ENCODE peak calls at places on chromosomes 11 and 22, in four cellular contexts. Y, J, R and B are unnamed samples.

GRCh38 chr11:124402326-124402922 is 3.6 kb upstream of the OR8B3 start:
- DNase-seq in R (no peak), J (peak), Y (peak), B (peak)

GRCh38 chr22:46162771-46163170 is 12.4 kb downstream of the PPARA start:
- DNase-seq in Y (no peak), R (no peak), J (no peak), B (no peak)

GRCh38 chr11:128448487-128448886 is 138.9 kb downstream of the ETS1 start:
- DNase-seq in J (peak), R (no peak), Y (no peak), B (no peak)

GRCh38 chr22:27329471-27329870 is 472.1 kb downstream of the MN1 start:
- DNase-seq in Y (no peak), R (no peak), J (no peak), B (no peak)

GRCh38 chr11:112195906-112196305 is 20.6 kb downstream of the BCO2 start:
- DNase-seq in R (no peak), Y (no peak), J (no peak), B (no peak)

GRCh38 chr11:46513934-46514342 is 79.9 kb downstream of the AMBRA1 start:
- DNase-seq in Y (no peak), J (no peak), R (no peak), B (no peak)

GRCh38 chr11:17845431-17845881 is 110.9 kb downstream of the KCNC1 start:
- DNase-seq in J (no peak), Y (no peak), R (no peak), B (no peak)

GRCh38 chr11:74546752-74547151 is 45.6 kb upstream of the POLD3 start:
- DNase-seq in J (peak), Y (no peak), R (no peak), B (no peak)

GRCh38 chr11:44014968-44015623 is 32.7 kb upstream of the ACCSL start:
- DNase-seq in Y (no peak), J (no peak), R (no peak), B (no peak)

GRCh38 chr11:70111269-70112016 is 33.3 kb downstream of the ANO1 start:
- DNase-seq in R (no peak), Y (peak), J (peak), B (peak)

GRCh38 chr11:117985953-117986887 is at the start of gene IL10RA:
- DNase-seq in R (no peak), J (peak), Y (peak), B (peak)

GRCh38 chr11:94740975-94741707 is 27.0 kb upstream of the AMOTL1 start:
- DNase-seq in J (peak), Y (peak), R (no peak), B (peak)

GRCh38 chr11:15199693-15200092 is 85.0 kb downstream of the INSC start:
- DNase-seq in J (no peak), Y (no peak), R (no peak), B (no peak)

GRCh38 chr11:97234016-97234415 is 844.2 kb downstream of the JRKL start:
- DNase-seq in J (no peak), R (no peak), Y (no peak), B (no peak)

GRCh38 chr22:37526376-37526775 is 7.2 kb upstream of the CARD10 start:
- DNase-seq in R (no peak), J (no peak), Y (no peak), B (no peak)

GRCh38 chr11:16897460-16898061 is 116.7 kb downstream of the PLEKHA7 start:
- DNase-seq in Y (no peak), R (no peak), J (no peak), B (no peak)

GRCh38 chr11:18468962-18469361 is 13.3 kb downstream of the LDHAL6A start:
- DNase-seq in J (no peak), R (no peak), Y (no peak), B (no peak)

GRCh38 chr22:37443086-37443485 is 15.8 kb upstream of the ELFN2 start:
- DNase-seq in J (no peak), Y (no peak), R (no peak), B (no peak)

GRCh38 chr11:67022341-67022933 is 497 bp upstream of the SYT12 start:
- DNase-seq in J (no peak), Y (no peak), R (no peak), B (no peak)

GRCh38 chr22:40818747-40819662 is at the start of gene SLC25A17:
- DNase-seq in R (peak), Y (peak), J (peak), B (peak)

DNA sequence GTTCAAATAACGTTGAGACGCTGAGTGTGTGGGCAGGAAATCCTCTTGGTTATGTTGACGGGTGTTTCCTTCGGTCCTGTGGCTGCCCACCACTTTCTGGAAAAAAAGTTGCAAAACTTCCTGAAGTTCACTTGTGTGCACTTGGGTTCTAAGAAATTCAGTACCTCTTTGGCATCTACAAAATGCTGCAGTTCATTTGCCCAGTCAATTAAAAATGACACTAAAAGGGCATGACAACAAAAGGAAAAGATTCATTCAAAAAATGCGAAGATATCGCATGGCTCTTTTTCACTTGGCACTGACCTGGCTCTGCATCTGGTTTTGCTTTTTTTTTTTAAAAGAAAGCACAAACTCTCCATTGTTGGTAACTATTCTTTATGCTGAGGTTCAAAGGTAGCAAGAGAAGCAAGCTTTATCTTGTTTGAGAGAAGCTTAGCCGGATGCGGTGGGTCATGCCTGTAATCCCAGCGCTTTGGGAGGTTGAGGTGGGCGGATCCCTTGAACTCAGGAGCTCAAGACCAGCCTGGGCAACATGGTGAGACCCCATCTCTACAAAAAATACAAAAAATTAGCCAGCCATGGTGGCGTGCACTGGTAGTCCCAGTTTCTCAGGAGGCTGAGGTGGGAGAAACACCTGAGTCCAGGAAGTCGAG is 10.6 kb upstream of the XBP1 start:
- DNase-seq in R (no peak), J (peak), Y (no peak), B (no peak)
- TF ChIP-seq BHLHE40 in R (no peak), J (no peak), Y (no peak), B (no peak)

DNA sequence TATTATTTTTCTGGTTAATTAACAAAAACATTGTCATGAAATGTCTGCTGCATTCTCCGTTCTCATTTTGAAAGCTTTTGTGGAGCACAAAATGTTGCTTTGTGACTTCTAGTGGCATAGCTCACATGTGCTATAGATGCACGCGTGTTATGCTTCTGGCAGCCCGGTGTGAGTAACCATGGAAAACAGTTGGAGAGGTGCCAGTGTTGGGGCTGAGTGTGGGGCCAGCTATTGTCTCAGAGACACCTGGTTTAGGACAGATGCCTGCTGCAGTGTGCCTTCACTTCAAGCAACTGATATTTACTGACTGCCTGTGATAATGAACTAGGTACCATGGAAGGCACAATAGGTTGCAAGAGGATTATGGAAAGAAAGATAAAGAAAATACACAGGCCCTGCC is 760.6 kb downstream of the NTM start:
- DNase-seq in J (no peak), R (no peak), Y (no peak), B (no peak)
- TF ChIP-seq TARDBP in J (no peak), R (no peak), Y (no peak), B (no peak)

DNA sequence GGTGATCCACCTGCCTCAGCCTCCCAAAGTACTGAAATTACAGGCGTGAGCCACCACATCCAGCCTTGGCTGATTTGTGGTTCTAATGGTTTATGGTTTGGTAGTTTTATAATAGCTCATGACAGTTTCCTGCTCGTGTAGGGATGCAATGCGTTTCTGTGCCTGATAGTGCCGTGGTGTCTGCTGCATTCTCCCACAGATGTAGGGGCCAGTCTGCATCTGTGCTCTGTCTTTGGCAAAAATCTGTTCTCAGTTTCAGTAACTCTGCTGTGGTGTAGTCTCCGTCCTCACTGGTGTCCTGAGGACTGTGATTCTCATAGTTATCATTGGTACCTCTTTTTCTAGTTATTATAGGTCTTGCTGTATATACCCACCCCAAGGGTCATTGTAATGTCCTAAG is 16.3 kb downstream of the ST14 start:
- DNase-seq in R (no peak), J (no peak), Y (no peak), B (no peak)
- TF ChIP-seq FOXK2 in R (no peak), J (no peak), Y (no peak), B (no peak)

DNA sequence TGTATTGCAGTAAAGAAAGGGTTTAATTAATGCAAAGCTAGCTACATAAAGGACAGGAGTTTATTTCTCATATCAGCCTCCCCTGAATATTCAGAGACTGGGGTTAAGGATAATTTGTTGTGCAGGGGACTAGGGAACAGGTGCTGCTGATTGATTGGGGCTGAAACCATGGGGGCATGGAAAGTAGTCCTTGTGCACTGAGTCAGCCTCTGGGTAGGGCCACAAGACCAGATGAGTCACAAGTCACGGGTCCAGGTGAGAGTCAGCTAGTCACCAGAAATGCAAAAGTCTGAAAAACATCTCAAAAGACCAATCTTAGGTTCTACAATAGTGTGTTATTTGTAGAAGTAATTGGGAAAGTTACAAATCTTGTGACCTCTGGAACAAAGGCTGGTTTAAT is 32.9 kb upstream of the SYT13 start:
- DNase-seq in Y (no peak), J (no peak), R (no peak), B (no peak)
- TF ChIP-seq BHLHE40 in Y (no peak), J (no peak), R (no peak), B (no peak)

GRCh38 chr11:104199041-104199440 is 35.1 kb upstream of the PDGFD start:
- DNase-seq in Y (no peak), J (no peak), R (no peak), B (no peak)
- TF ChIP-seq TARDBP in Y (no peak), J (no peak), R (no peak), B (no peak)

GRCh38 chr11:68938816-68939582 is 35.3 kb downstream of the IGHMBP2 start:
- DNase-seq in Y (no peak), J (no peak), R (no peak), B (no peak)
- TF ChIP-seq FOXK2 in Y (no peak), J (no peak), R (no peak), B (no peak)

GRCh38 chr11:3213659-3214419 is 4.8 kb downstream of the MRGPRG start:
- DNase-seq in J (no peak), R (no peak), Y (no peak), B (no peak)
- TF ChIP-seq BHLHE40 in J (no peak), R (no peak), Y (no peak), B (no peak)

GRCh38 chr22:23401111-23401909 is 178.8 kb downstream of the IGLL1 start:
- DNase-seq in J (no peak), R (no peak), Y (peak), B (no peak)

GRCh38 chr22:23398701-23399366 is 181.3 kb downstream of the IGLL1 start:
- DNase-seq in Y (no peak), J (no peak), R (no peak), B (no peak)

GRCh38 chr22:23397618-23398567 is 182.2 kb downstream of the IGLL1 start:
- DNase-seq in Y (no peak), R (no peak), J (no peak), B (no peak)

GRCh38 chr22:23400286-23400981 is 179.7 kb downstream of the IGLL1 start:
- DNase-seq in J (no peak), Y (no peak), R (no peak), B (no peak)

DNA sequence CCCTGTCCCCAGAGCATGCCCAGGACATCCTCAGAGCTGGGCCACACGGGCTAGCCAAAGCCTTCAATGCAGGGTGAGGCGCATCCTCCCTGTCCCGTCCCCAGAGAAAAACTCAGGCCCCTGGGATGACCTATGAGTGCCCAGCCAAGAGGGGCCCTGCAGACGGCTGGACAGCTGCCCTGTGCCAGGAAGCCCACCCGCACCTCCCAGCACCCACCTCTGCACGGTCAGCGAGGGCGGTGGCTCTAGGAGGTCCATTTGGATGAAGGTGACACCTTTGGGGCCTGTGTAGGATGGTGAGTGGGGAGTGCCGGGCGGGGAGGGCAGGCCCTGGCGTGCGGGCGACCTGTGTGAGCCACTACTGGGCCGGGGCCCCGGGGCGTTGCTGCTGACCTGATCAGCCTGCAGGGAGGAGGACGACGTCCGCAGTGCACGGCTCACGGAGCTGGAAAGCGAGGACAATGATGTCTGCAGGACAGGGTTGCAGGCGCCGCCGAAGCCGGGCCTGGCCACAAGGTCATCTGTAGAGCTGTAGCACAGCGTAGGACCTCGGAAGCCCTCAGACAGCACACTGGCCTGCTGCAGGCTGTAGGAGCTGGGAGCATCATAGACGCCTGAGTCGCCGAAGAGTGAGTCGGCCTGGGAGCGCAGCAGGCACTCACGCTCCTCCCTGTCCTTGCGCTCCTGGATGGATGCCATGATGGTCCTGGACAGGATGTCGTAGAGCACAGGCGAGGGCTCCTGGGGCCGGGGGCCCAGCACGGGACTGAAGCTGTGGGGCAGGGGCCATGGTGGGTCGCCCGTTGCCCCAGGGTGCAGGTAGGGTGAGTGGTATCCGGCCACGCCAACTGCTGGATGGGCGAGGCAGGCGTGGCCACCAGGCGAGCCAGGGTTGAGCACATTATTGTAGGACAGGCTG is 180.5 kb downstream of the IGLL1 start:
- DNase-seq in J (no peak), Y (no peak), R (no peak), B (no peak)
- TF ChIP-seq TARDBP in J (no peak), Y (no peak), R (no peak), B (no peak)

DNA sequence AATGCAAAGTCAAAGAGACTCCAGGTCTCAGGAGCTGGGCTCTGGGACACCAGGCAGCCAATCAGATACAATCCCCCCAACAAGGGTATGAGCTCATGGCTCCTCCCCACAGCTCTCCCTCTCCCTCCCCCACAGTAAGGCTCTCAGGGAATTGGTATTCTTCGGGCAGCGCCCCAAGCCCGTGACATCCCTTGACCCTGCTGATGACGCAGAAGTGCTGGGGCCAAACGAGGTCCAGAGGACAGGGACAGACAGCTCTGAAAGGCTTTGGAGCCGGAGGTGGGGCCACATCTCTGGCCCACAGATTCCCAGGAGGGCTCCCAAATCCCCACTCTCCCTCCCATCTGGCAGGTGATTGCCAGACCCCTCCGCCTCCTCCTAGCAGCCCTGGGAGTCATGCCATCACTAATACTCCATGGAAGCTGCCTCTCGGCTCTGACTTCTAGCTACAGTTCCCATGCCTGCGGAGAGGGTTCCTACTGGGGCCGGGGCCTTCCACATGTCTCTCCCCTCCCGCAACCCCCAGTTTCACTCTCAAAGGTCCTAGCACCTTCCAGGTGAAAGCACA is 5.8 kb downstream of the USP2 start:
- DNase-seq in R (no peak), J (peak), Y (peak), B (no peak)
- TF ChIP-seq FOXK2 in R (no peak), J (no peak), Y (no peak), B (no peak)